ENCODE peak calls at places on chromosomes 1 and 21, in five cellular contexts. P, X, H, D and K are unnamed samples.

GRCh38 chr1:241839369-241839990 is 8.5 kb upstream of the EXO1 start:
- DNase-seq in P (no peak), X (no peak), H (no peak), D (no peak), K (no peak)

GRCh38 chr1:22452401-22452963 is 831 bp downstream of the ZBTB40 start:
- DNase-seq in P (peak), X (peak), H (no peak), D (no peak), K (no peak)

GRCh38 chr1:56375184-56375837 is 204.1 kb downstream of the PLPP3 start:
- DNase-seq in P (no peak), X (peak), H (no peak), D (no peak), K (no peak)

GRCh38 chr1:12546771-12547585 is 71.0 kb downstream of the DHRS3 start:
- DNase-seq in P (no peak), X (no peak), H (peak), D (no peak), K (no peak)

GRCh38 chr1:210222288-210223006 is 10.1 kb upstream of the SERTAD4 start:
- DNase-seq in P (no peak), X (no peak), H (no peak), D (no peak), K (no peak)

GRCh38 chr1:244104309-244105060 is 53.4 kb downstream of the ZBTB18 start:
- DNase-seq in P (no peak), X (no peak), H (no peak), D (no peak), K (no peak)

GRCh38 chr1:231970684-231971083 is 344.1 kb downstream of the DISC1 start:
- DNase-seq in P (no peak), X (no peak), H (no peak), D (no peak), K (no peak)

GRCh38 chr1:24830680-24831272 is 85.5 kb downstream of the CLIC4 start:
- DNase-seq in P (no peak), X (peak), H (no peak), D (no peak), K (peak)

GRCh38 chr1:20730690-20731056 is 1.8 kb downstream of the SH2D5 start:
- DNase-seq in P (peak), X (no peak), H (no peak), D (no peak), K (no peak)

GRCh38 chr21:44437696-44438431 is 17.4 kb upstream of the LRRC3 start:
- DNase-seq in P (peak), X (no peak), H (no peak), D (no peak), K (no peak)

GRCh38 chr1:206962269-206962668 is 8.0 kb downstream of the FCAMR start:
- DNase-seq in P (no peak), X (no peak), H (no peak), D (no peak), K (peak)

GRCh38 chr1:36542962-36543515 is 60.3 kb upstream of the CSF3R start:
- DNase-seq in P (no peak), X (no peak), H (no peak), D (no peak), K (no peak)

GRCh38 chr1:247407180-247407616 is 8.8 kb upstream of the NLRP3 start:
- DNase-seq in P (peak), X (no peak), H (no peak), D (peak), K (no peak)

GRCh38 chr1:3461238-3461933 is 6.9 kb downstream of the ARHGEF16 start:
- DNase-seq in P (no peak), X (no peak), H (no peak), D (no peak), K (no peak)

GRCh38 chr1:27031235-27032118 is 18.8 kb upstream of the TENT5B start:
- DNase-seq in P (no peak), X (no peak), H (peak), D (no peak), K (no peak)

GRCh38 chr1:94122201-94122970 is 1.4 kb upstream of the ABCA4 start:
- DNase-seq in P (no peak), X (no peak), H (no peak), D (no peak), K (no peak)

GRCh38 chr1:12593621-12594066 is 24.4 kb downstream of the DHRS3 start:
- DNase-seq in P (no peak), X (no peak), H (no peak), D (no peak), K (no peak)